ENCODE peak calls at places on chromosomes 4 and X, in four cellular contexts. J, M, S and W are unnamed samples.
A peak's percentile ranks its signal among the peaks of the same experiment; 100 is the strongest.

GRCh38 chr4:2274320-2275043 is 12.6 kb upstream of the MXD4 start:
- DNase-seq in J (no peak), M (no peak), S (no peak), W (no peak)

GRCh38 chr4:86788826-86789225 is 60.4 kb downstream of the SLC10A6 start:
- DNase-seq in J (no peak), M (no peak), S (no peak), W (no peak)

GRCh38 chrX:2917767-2918166 is 11.4 kb downstream of the ARSD start:
- DNase-seq in J (no peak), M (no peak), S (no peak), W (no peak)

GRCh38 chr4:174256277-174256713 is 27.2 kb downstream of the FBXO8 start:
- DNase-seq in J (no peak), M (no peak), S (no peak), W (no peak)

GRCh38 chrX:95764972-95765451 is 919.6 kb upstream of the DIAPH2 start:
- DNase-seq in J (no peak), M (peak; percentile 8), S (no peak), W (peak; percentile 3)

GRCh38 chr4:82201805-82202636 is 171.8 kb downstream of the HNRNPD start:
- DNase-seq in J (peak; percentile 23), M (peak; percentile 3), S (no peak), W (peak; percentile 34)

GRCh38 chrX:73913580-73913979 is 350.6 kb downstream of the CHIC1 start:
- DNase-seq in J (no peak), M (no peak), S (no peak), W (no peak)

GRCh38 chr4:79645942-79646341 is 237.9 kb upstream of the GK2 start:
- DNase-seq in J (no peak), M (no peak), S (no peak), W (no peak)

GRCh38 chr4:53196195-53196641 is 169.6 kb downstream of the SCFD2 start:
- DNase-seq in J (no peak), M (peak; percentile 52), S (no peak), W (no peak)

GRCh38 chr4:101651778-101652177 is 138.8 kb upstream of the BANK1 start:
- DNase-seq in J (no peak), M (no peak), S (no peak), W (no peak)